ENCODE peak calls at places on chromosome 2, in six cellular contexts. M is uterus; W is activated naive CD4-positive, alpha-beta T cell; Q is MG63; Y is foreskin fibroblast; Z is astrocyte. N is an unnamed sample.

GRCh38 chr2:204486855-204487254 is 58.4 kb upstream of the PARD3B start:
- DNase-seq in M (no peak), Z (peak; percentile 23), Q (no peak), Y (peak; percentile 82), W (no peak), N (no peak)

GRCh38 chr2:118185210-118186109 is 97.2 kb downstream of the INSIG2 start:
- DNase-seq in Q (peak; percentile 65), Z (peak; percentile 21), W (peak; percentile 7), Y (peak; percentile 58), M (peak; percentile 48), N (peak; percentile 47)

GRCh38 chr2:8594731-8595427 is 87.0 kb upstream of the ID2 start:
- DNase-seq in W (no peak), Z (peak; percentile 33), Y (peak; percentile 21), M (no peak), Q (no peak), N (no peak)

GRCh38 chr2:127877626-127878025 is 8.1 kb downstream of the AMMECR1L start:
- DNase-seq in Z (no peak), M (no peak), Q (peak; percentile 56), Y (peak; percentile 16), W (no peak), N (no peak)

GRCh38 chr2:60998628-60999545 is 18.6 kb upstream of the PEX13 start:
- DNase-seq in M (no peak), W (no peak), Y (peak; percentile 73), Q (no peak), Z (no peak), N (no peak)

GRCh38 chr2:61898810-61899209 is 6.7 kb upstream of the COMMD1 start:
- DNase-seq in Y (peak; percentile 48), Z (no peak), W (no peak), Q (peak; percentile 8), M (no peak), N (no peak)

GRCh38 chr2:24077879-24078278 is 1.8 kb upstream of the SF3B6 start:
- DNase-seq in Q (no peak), Y (no peak), W (no peak), M (no peak), Z (no peak), N (no peak)

GRCh38 chr2:217714268-217714643 is 288.5 kb downstream of the TNS1 start:
- DNase-seq in M (peak; percentile 46), W (no peak), Y (peak; percentile 53), Q (peak; percentile 39), Z (peak; percentile 75), N (no peak)

GRCh38 chr2:51997571-51997970 is 965.6 kb upstream of the NRXN1 start:
- DNase-seq in Q (no peak), Z (no peak), W (no peak), M (no peak), Y (peak; percentile 22), N (no peak)

GRCh38 chr2:85924522-85924921 is 35.7 kb upstream of the ST3GAL5 start:
- DNase-seq in Q (peak; percentile 81), Z (peak; percentile 44), Y (peak; percentile 83), W (no peak), M (peak; percentile 68), N (no peak)

GRCh38 chr2:46569766-46570165 is 90.4 kb downstream of the TMEM247 start:
- DNase-seq in Y (no peak), W (no peak), M (no peak), Q (no peak), Z (no peak), N (no peak)

GRCh38 chr2:4047961-4048891 is 344.9 kb downstream of the DCDC2C start:
- DNase-seq in M (no peak), Z (no peak), Y (no peak), Q (peak; percentile 6), W (no peak), N (no peak)

GRCh38 chr2:239711911-239712570 is 311.2 kb upstream of the HDAC4 start:
- DNase-seq in M (peak; percentile 3), W (no peak), Y (no peak), Q (no peak), Z (no peak), N (no peak)

GRCh38 chr2:84815146-84815545 is 65.7 kb downstream of the TRABD2A start:
- DNase-seq in W (no peak), Q (peak; percentile 65), M (no peak), Z (peak; percentile 39), Y (peak; percentile 58), N (no peak)

GRCh38 chr2:119721462-119721861 is 38.3 kb upstream of the PTPN4 start:
- DNase-seq in W (no peak), M (no peak), Y (no peak), Q (no peak), Z (no peak), N (no peak)

GRCh38 chr2:15640291-15640711 is 48.6 kb downstream of the DDX1 start:
- DNase-seq in Y (peak; percentile 80), W (no peak), Z (peak; percentile 76), Q (no peak), M (no peak), N (no peak)

N was measured in GM19239.